ENCODE peak calls at places on chromosomes 5 and 9, in nine cellular contexts. One of them, this sample, is unnamed.
A peak's percentile ranks its signal among the peaks of the same experiment; 100 is the strongest.

GRCh38 chr5:95960802-95961616 is 642 bp downstream of the ELL2 start:
- DNase-seq in osteoblast: peak; percentile 94
- DNase-seq in GM06990: peak; percentile 88
- DNase-seq in AG04449: no peak
- DNase-seq in lower lobe of right lung: peak; percentile 92
- DNase-seq in A549: peak; percentile 80
- DNase-seq in astrocyte: peak; percentile 58
- DNase-seq in adrenal gland: peak; percentile 85
- DNase-seq in HFF-Myc: no peak
- DNase-seq in this sample: peak; percentile 84

GRCh38 chr9:129880654-129881546 is 45.6 kb downstream of the USP20 start:
- DNase-seq in osteoblast: peak; percentile 63
- DNase-seq in GM06990: no peak
- DNase-seq in AG04449: no peak
- DNase-seq in lower lobe of right lung: no peak
- DNase-seq in A549: no peak
- DNase-seq in astrocyte: no peak
- DNase-seq in adrenal gland: no peak
- DNase-seq in HFF-Myc: no peak
- DNase-seq in this sample: no peak

GRCh38 chr9:104388071-104388470 is 116.0 kb upstream of the OR13F1 start:
- DNase-seq in osteoblast: peak; percentile 15
- DNase-seq in GM06990: no peak
- DNase-seq in AG04449: no peak
- DNase-seq in lower lobe of right lung: no peak
- DNase-seq in A549: no peak
- DNase-seq in astrocyte: no peak
- DNase-seq in adrenal gland: no peak
- DNase-seq in HFF-Myc: no peak
- DNase-seq in this sample: no peak

GRCh38 chr5:5078009-5078897 is 61.9 kb upstream of the ADAMTS16 start:
- DNase-seq in osteoblast: no peak
- DNase-seq in GM06990: no peak
- DNase-seq in AG04449: no peak
- DNase-seq in lower lobe of right lung: no peak
- DNase-seq in A549: no peak
- DNase-seq in astrocyte: no peak
- DNase-seq in adrenal gland: no peak
- DNase-seq in HFF-Myc: peak; percentile 4
- DNase-seq in this sample: no peak

GRCh38 chr9:135971892-135972291 is 10.7 kb upstream of the UBAC1 start:
- DNase-seq in osteoblast: no peak
- DNase-seq in GM06990: no peak
- DNase-seq in AG04449: no peak
- DNase-seq in lower lobe of right lung: peak; percentile 74
- DNase-seq in A549: no peak
- DNase-seq in astrocyte: no peak
- DNase-seq in adrenal gland: no peak
- DNase-seq in HFF-Myc: no peak
- DNase-seq in this sample: no peak

GRCh38 chr5:161546463-161547301 is at the start of gene GABRB2:
- DNase-seq in osteoblast: peak; percentile 91
- DNase-seq in GM06990: peak; percentile 26
- DNase-seq in AG04449: no peak
- DNase-seq in lower lobe of right lung: peak; percentile 58
- DNase-seq in A549: peak; percentile 25
- DNase-seq in astrocyte: peak; percentile 2
- DNase-seq in adrenal gland: peak; percentile 79
- DNase-seq in HFF-Myc: no peak
- DNase-seq in this sample: peak; percentile 39

GRCh38 chr9:71263451-71263850 is 142.0 kb upstream of the TRPM3 start:
- DNase-seq in osteoblast: no peak
- DNase-seq in GM06990: no peak
- DNase-seq in AG04449: no peak
- DNase-seq in lower lobe of right lung: no peak
- DNase-seq in A549: no peak
- DNase-seq in astrocyte: no peak
- DNase-seq in adrenal gland: no peak
- DNase-seq in HFF-Myc: no peak
- DNase-seq in this sample: no peak

GRCh38 chr5:180618487-180618829 is 27.2 kb upstream of the SCGB3A1 start:
- DNase-seq in osteoblast: no peak
- DNase-seq in GM06990: no peak
- DNase-seq in AG04449: no peak
- DNase-seq in lower lobe of right lung: no peak
- DNase-seq in A549: no peak
- DNase-seq in astrocyte: no peak
- DNase-seq in adrenal gland: no peak
- DNase-seq in HFF-Myc: no peak
- DNase-seq in this sample: no peak

GRCh38 chr5:75610201-75610600 is 1.1 kb upstream of the ANKDD1B start:
- DNase-seq in osteoblast: no peak
- DNase-seq in GM06990: no peak
- DNase-seq in AG04449: no peak
- DNase-seq in lower lobe of right lung: no peak
- DNase-seq in A549: no peak
- DNase-seq in astrocyte: no peak
- DNase-seq in adrenal gland: no peak
- DNase-seq in HFF-Myc: no peak
- DNase-seq in this sample: no peak

GRCh38 chr5:143118222-143118621 is 285.3 kb downstream of the NR3C1 start:
- DNase-seq in osteoblast: no peak
- DNase-seq in GM06990: no peak
- DNase-seq in AG04449: no peak
- DNase-seq in lower lobe of right lung: peak; percentile 61
- DNase-seq in A549: no peak
- DNase-seq in astrocyte: no peak
- DNase-seq in adrenal gland: no peak
- DNase-seq in HFF-Myc: no peak
- DNase-seq in this sample: no peak

GRCh38 chr5:145449794-145450193 is 385.3 kb downstream of the PRELID2 start:
- DNase-seq in osteoblast: no peak
- DNase-seq in GM06990: no peak
- DNase-seq in AG04449: no peak
- DNase-seq in lower lobe of right lung: no peak
- DNase-seq in A549: no peak
- DNase-seq in astrocyte: no peak
- DNase-seq in adrenal gland: no peak
- DNase-seq in HFF-Myc: no peak
- DNase-seq in this sample: no peak

GRCh38 chr5:41843456-41844112 is 26.6 kb downstream of the OXCT1 start:
- DNase-seq in osteoblast: no peak
- DNase-seq in GM06990: no peak
- DNase-seq in AG04449: peak; percentile 10
- DNase-seq in lower lobe of right lung: no peak
- DNase-seq in A549: peak; percentile 70
- DNase-seq in astrocyte: peak; percentile 31
- DNase-seq in adrenal gland: peak; percentile 65
- DNase-seq in HFF-Myc: peak; percentile 38
- DNase-seq in this sample: peak; percentile 86

GRCh38 chr5:149917073-149917676 is 27.4 kb downstream of the PDE6A start:
- DNase-seq in osteoblast: no peak
- DNase-seq in GM06990: no peak
- DNase-seq in AG04449: no peak
- DNase-seq in lower lobe of right lung: no peak
- DNase-seq in A549: no peak
- DNase-seq in astrocyte: no peak
- DNase-seq in adrenal gland: no peak
- DNase-seq in HFF-Myc: no peak
- DNase-seq in this sample: peak; percentile 40

GRCh38 chr9:109422641-109423040 is 75.5 kb downstream of the PTPN3 start:
- DNase-seq in osteoblast: no peak
- DNase-seq in GM06990: peak; percentile 72
- DNase-seq in AG04449: no peak
- DNase-seq in lower lobe of right lung: no peak
- DNase-seq in A549: no peak
- DNase-seq in astrocyte: no peak
- DNase-seq in adrenal gland: no peak
- DNase-seq in HFF-Myc: no peak
- DNase-seq in this sample: no peak
- H3K4me3 ChIP-seq in osteoblast: no peak overlapping the region
- H3K4me3 ChIP-seq in GM06990: no peak overlapping the region
- H3K4me3 ChIP-seq in AG04449: no peak overlapping the region
- H3K4me3 ChIP-seq in lower lobe of right lung: no peak overlapping the region
- H3K4me3 ChIP-seq in A549: no peak overlapping the region
- H3K4me3 ChIP-seq in astrocyte: no peak overlapping the region
- H3K4me3 ChIP-seq in adrenal gland: no peak overlapping the region
- H3K4me3 ChIP-seq in HFF-Myc: no peak overlapping the region
- H3K4me3 ChIP-seq in this sample: no peak overlapping the region

DNA sequence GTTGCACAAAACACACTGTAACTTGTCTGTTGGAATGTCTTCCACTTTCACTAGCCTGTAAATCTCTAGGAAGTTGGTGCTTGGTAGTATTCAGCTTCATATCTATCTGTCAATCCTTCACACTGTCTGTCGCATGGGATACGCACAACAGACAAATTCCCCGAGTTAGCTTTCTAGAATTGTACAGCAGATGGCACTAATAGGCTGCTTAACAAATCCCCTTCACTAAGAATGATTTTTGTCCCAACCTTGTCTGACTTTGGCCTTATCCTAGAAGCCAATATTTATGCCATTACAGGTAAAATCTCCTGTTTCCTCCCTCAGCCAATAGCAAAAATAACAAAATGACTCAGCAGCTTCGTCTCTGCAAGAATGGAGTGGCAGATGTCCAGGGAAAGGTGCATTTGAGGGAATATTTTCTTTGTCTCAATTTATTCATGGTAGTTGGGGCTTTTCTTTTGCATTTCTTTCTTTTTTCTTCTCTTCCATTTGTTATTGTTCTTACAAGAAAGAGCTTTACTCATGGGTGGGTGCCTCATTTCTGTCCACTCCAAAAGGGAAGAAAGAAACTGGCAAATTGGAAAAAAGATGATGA is 3.1 kb downstream of the NUDT2 start:
- DNase-seq in osteoblast: peak; percentile 84
- DNase-seq in GM06990: no peak
- DNase-seq in AG04449: no peak
- DNase-seq in lower lobe of right lung: no peak
- DNase-seq in A549: peak; percentile 67
- DNase-seq in astrocyte: peak; percentile 24
- DNase-seq in adrenal gland: peak; percentile 49
- DNase-seq in HFF-Myc: no peak
- DNase-seq in this sample: peak; percentile 78
- TF ChIP-seq CTCF in osteoblast: peak; percentile 56
- TF ChIP-seq CTCF in GM06990: peak; percentile 48
- TF ChIP-seq CTCF in AG04449: peak; percentile 35
- TF ChIP-seq CTCF in lower lobe of right lung: peak; percentile 53
- TF ChIP-seq CTCF in A549: peak; percentile 69
- TF ChIP-seq CTCF in astrocyte: peak; percentile 59
- TF ChIP-seq CTCF in adrenal gland: peak; percentile 71
- TF ChIP-seq CTCF in HFF-Myc: peak; percentile 36
- TF ChIP-seq CTCF in this sample: peak; percentile 68

GRCh38 chr5:172644711-172645110 is 3.6 kb downstream of the NEURL1B start:
- DNase-seq in osteoblast: peak; percentile 87
- DNase-seq in GM06990: no peak
- DNase-seq in AG04449: no peak
- DNase-seq in lower lobe of right lung: no peak
- DNase-seq in A549: no peak
- DNase-seq in astrocyte: no peak
- DNase-seq in adrenal gland: no peak
- DNase-seq in HFF-Myc: no peak
- DNase-seq in this sample: no peak
- H3K4me3 ChIP-seq in osteoblast: no peak overlapping the region
- H3K4me3 ChIP-seq in GM06990: no peak overlapping the region
- H3K4me3 ChIP-seq in AG04449: no peak overlapping the region
- H3K4me3 ChIP-seq in lower lobe of right lung: no peak overlapping the region
- H3K4me3 ChIP-seq in A549: no peak overlapping the region
- H3K4me3 ChIP-seq in astrocyte: no peak overlapping the region
- H3K4me3 ChIP-seq in adrenal gland: peak overlapping the region; percentile 91
- H3K4me3 ChIP-seq in HFF-Myc: no peak overlapping the region
- H3K4me3 ChIP-seq in this sample: no peak overlapping the region

DNA sequence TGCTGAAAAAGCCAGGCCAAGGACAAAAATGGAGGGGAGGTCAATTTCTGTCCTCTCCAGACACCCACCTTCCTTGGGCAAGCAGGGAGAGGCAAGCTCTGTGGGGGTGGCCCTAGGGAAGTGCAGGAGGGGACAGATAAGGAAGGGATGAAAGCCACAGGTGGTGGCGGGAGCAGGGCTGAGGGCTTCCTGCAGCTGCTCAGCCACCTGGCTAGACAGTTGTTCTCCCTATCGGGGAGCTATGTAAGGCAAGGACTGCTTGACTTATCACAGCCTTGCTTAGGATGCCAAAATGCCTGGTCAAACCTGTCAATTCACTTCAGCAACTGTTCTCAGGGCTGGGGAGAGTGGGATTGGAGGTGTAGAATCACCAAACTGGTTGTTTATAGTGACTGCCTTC is 266.1 kb downstream of the ZSWIM6 start:
- DNase-seq in osteoblast: no peak
- DNase-seq in GM06990: no peak
- DNase-seq in AG04449: no peak
- DNase-seq in lower lobe of right lung: no peak
- DNase-seq in A549: no peak
- DNase-seq in astrocyte: no peak
- DNase-seq in adrenal gland: no peak
- DNase-seq in HFF-Myc: no peak
- DNase-seq in this sample: no peak
- TF ChIP-seq CTCF in osteoblast: no peak
- TF ChIP-seq CTCF in GM06990: no peak
- TF ChIP-seq CTCF in AG04449: no peak
- TF ChIP-seq CTCF in lower lobe of right lung: no peak
- TF ChIP-seq CTCF in A549: no peak
- TF ChIP-seq CTCF in astrocyte: no peak
- TF ChIP-seq CTCF in adrenal gland: no peak
- TF ChIP-seq CTCF in HFF-Myc: no peak
- TF ChIP-seq CTCF in this sample: no peak

DNA sequence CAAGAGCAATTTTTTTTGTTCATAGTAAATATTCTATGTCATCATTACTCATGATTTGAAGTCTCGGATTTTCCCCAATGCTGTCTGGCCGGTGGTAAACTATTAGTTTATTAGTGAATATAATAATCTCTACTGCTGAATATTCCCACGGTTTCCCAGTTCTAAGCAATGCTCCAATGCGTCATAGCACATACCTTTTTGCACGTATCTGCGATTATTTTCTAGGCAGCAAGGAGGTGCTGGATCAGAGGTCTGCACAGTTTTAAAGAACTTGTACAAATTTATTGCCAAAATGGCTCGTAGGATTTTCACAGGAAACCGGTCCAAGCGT is 43.9 kb upstream of the TCF7 start:
- DNase-seq in osteoblast: peak; percentile 77
- DNase-seq in GM06990: no peak
- DNase-seq in AG04449: no peak
- DNase-seq in lower lobe of right lung: no peak
- DNase-seq in A549: peak; percentile 59
- DNase-seq in astrocyte: peak; percentile 16
- DNase-seq in adrenal gland: no peak
- DNase-seq in HFF-Myc: no peak
- DNase-seq in this sample: peak; percentile 61
- H3K4me3 ChIP-seq in osteoblast: peak overlapping the region; percentile 72
- H3K4me3 ChIP-seq in GM06990: peak overlapping the region; percentile 38
- H3K4me3 ChIP-seq in AG04449: peak overlapping the region; percentile 29
- H3K4me3 ChIP-seq in lower lobe of right lung: peak overlapping the region; percentile 40
- H3K4me3 ChIP-seq in A549: peak overlapping the region; percentile 54
- H3K4me3 ChIP-seq in astrocyte: peak overlapping the region; percentile 50
- H3K4me3 ChIP-seq in adrenal gland: peak overlapping the region; percentile 50
- H3K4me3 ChIP-seq in HFF-Myc: no peak overlapping the region
- H3K4me3 ChIP-seq in this sample: peak overlapping the region; percentile 31

This sample was measured in fibroblast of pulmonary artery.